ENCODE peak calls at places on chromosomes 11 and 22, in four cellular contexts. Z is mucosa of descending colon, K is GM20000, X is lower leg skin. I is an unnamed sample.

GRCh38 chr22:49737101-49737551 is 90.5 kb downstream of the BRD1 start:
- DNase-seq in Z (no peak), K (no peak), X (peak), I (no peak)

GRCh38 chr11:132639986-132640385 is 892.3 kb downstream of the OPCML start:
- DNase-seq in Z (no peak), K (no peak), X (no peak), I (no peak)

GRCh38 chr11:29914203-29914930 is 102.5 kb downstream of the KCNA4 start:
- DNase-seq in Z (no peak), K (no peak), X (no peak), I (no peak)

GRCh38 chr22:38750104-38750503 is 5.7 kb downstream of the SUN2 start:
- DNase-seq in Z (no peak), K (no peak), X (no peak), I (no peak)

GRCh38 chr11:57500926-57501325 is 14.6 kb downstream of the SLC43A1 start:
- DNase-seq in Z (no peak), K (no peak), X (no peak), I (no peak)

GRCh38 chr22:28002181-28002700 is 83.2 kb upstream of the PITPNB start:
- DNase-seq in Z (no peak), K (no peak), X (no peak), I (no peak)

GRCh38 chr22:28034760-28035401 is 115.8 kb upstream of the PITPNB start:
- DNase-seq in Z (no peak), K (no peak), X (peak), I (no peak)

GRCh38 chr11:28529540-28530410 is 421.6 kb downstream of the METTL15 start:
- DNase-seq in Z (no peak), K (peak), X (no peak), I (no peak)

GRCh38 chr11:86620796-86621575 is 51.4 kb downstream of the ME3 start:
- DNase-seq in Z (no peak), K (no peak), X (no peak), I (no peak)

GRCh38 chr22:39567135-39567946 is 3.2 kb upstream of the CACNA1I start:
- DNase-seq in Z (no peak), K (no peak), X (no peak), I (no peak)